ENCODE peak calls at places on chromosomes 2 and 18, in four cellular contexts. Q is activated CD4-positive, alpha-beta T cell treated with anti-CD3 and anti-CD28 coated beads, Interleukin-2, amount 50 U/mL, for 1 hour; K is NCI-H1436; N is H7. C is an unnamed sample.

GRCh38 chr2:98867539-98868309 is 68.3 kb downstream of the CRACDL start:
- DNase-seq in K (no peak), Q (no peak), N (no peak), C (no peak)

GRCh38 chr2:51505533-51505932 is 473.6 kb upstream of the NRXN1 start:
- DNase-seq in N (no peak), Q (no peak), K (no peak), C (peak; percentile 21)

GRCh38 chr2:85448840-85449588 is 30.5 kb downstream of the SH2D6 start:
- DNase-seq in K (no peak), N (peak; percentile 21), Q (no peak), C (no peak)

GRCh38 chr2:37688771-37689468 is 17.5 kb upstream of the CDC42EP3 start:
- DNase-seq in K (no peak), N (no peak), Q (no peak), C (no peak)

GRCh38 chr2:110743600-110743999 is 11.2 kb downstream of the ACOXL start:
- DNase-seq in Q (no peak), K (no peak), N (no peak), C (no peak)

GRCh38 chr2:191020742-191021381 is 6.9 kb upstream of the STAT1 start:
- DNase-seq in N (no peak), Q (no peak), K (no peak), C (no peak)

GRCh38 chr2:73859721-73860586 is 31.2 kb downstream of the STAMBP start:
- DNase-seq in K (no peak), Q (no peak), N (no peak), C (no peak)

GRCh38 chr2:118221952-118222594 is 133.8 kb downstream of the INSIG2 start:
- DNase-seq in Q (no peak), N (peak; percentile 65), K (peak; percentile 54), C (no peak)

GRCh38 chr2:175034728-175035127 is 29.5 kb upstream of the CHN1 start:
- DNase-seq in K (no peak), N (no peak), Q (no peak), C (no peak)

GRCh38 chr2:189579585-189579984 is 1.0 kb downstream of the SLC40A1 start:
- DNase-seq in N (no peak), K (no peak), Q (no peak), C (no peak)

GRCh38 chr2:212254331-212254730 is 284.3 kb downstream of the ERBB4 start:
- DNase-seq in K (no peak), Q (no peak), N (no peak), C (no peak)

GRCh38 chr2:11248-11941 is 34.9 kb downstream of the FAM110C start:
- DNase-seq in Q (peak; percentile 64), N (peak; percentile 73), K (no peak), C (peak; percentile 94)

GRCh38 chr18:48838921-48839818 is 111.6 kb downstream of the SMAD7 start:
- DNase-seq in N (no peak), Q (no peak), K (no peak), C (no peak)

GRCh38 chr2:150621800-150622199 is 134.3 kb upstream of the RND3 start:
- DNase-seq in N (no peak), K (no peak), Q (no peak), C (no peak)

GRCh38 chr2:88897718-88898117 is 206.2 kb downstream of the RPIA start:
- DNase-seq in Q (no peak), N (no peak), K (no peak), C (no peak)

GRCh38 chr2:86003967-86004366 is 101.7 kb downstream of the POLR1A start:
- DNase-seq in N (no peak), Q (no peak), K (no peak), C (no peak)

GRCh38 chr2:101820519-101820918 is 123.0 kb downstream of the MAP4K4 start:
- DNase-seq in K (no peak), N (no peak), Q (no peak), C (no peak)

GRCh38 chr2:150459281-150459680 is 28.2 kb downstream of the RND3 start:
- DNase-seq in N (no peak), Q (no peak), K (no peak), C (no peak)

GRCh38 chr2:144252694-144253093 is 267.2 kb downstream of the ZEB2 start:
- DNase-seq in N (no peak), Q (no peak), K (no peak), C (no peak)

GRCh38 chr18:2680216-2680792 is 24.8 kb downstream of the SMCHD1 start:
- DNase-seq in K (no peak), Q (no peak), N (no peak), C (no peak)

GRCh38 chr18:58520964-58521363 is 107.9 kb downstream of the ALPK2 start:
- DNase-seq in K (no peak), N (no peak), Q (no peak), C (no peak)

GRCh38 chr2:214311931-214312749 is 98.7 kb upstream of the VWC2L start:
- DNase-seq in Q (no peak), K (no peak), N (no peak), C (no peak)

GRCh38 chr2:22626621-22627020 is 758.4 kb upstream of the KLHL29 start:
- DNase-seq in N (peak; percentile 16), K (no peak), Q (no peak), C (peak; percentile 66)

GRCh38 chr2:204479557-204479956 is 65.7 kb upstream of the PARD3B start:
- DNase-seq in Q (no peak), K (no peak), N (no peak), C (no peak)

GRCh38 chr2:29923110-29923721 is 1.8 kb upstream of the ALK start:
- DNase-seq in N (peak; percentile 45), Q (peak; percentile 31), K (peak; percentile 52), C (peak; percentile 69)

GRCh38 chr2:127175821-127176354 is 44.2 kb downstream of the CYP27C1 start:
- DNase-seq in N (peak; percentile 38), Q (no peak), K (no peak), C (no peak)

GRCh38 chr2:43075054-43075593 is 151.3 kb downstream of the ZFP36L2 start:
- DNase-seq in K (no peak), Q (no peak), N (no peak), C (no peak)

GRCh38 chr18:77077836-77078456 is 54.6 kb downstream of the MBP start:
- DNase-seq in Q (no peak), N (no peak), K (no peak), C (no peak)

GRCh38 chr2:32068-32467 is 14.2 kb downstream of the FAM110C start:
- DNase-seq in N (no peak), Q (no peak), K (no peak), C (no peak)

GRCh38 chr18:22489694-22490093 is 72.0 kb upstream of the CTAGE1 start:
- DNase-seq in Q (no peak), K (no peak), N (no peak), C (no peak)

GRCh38 chr18:48922203-48922800 is 28.5 kb downstream of the SMAD7 start:
- DNase-seq in Q (no peak), N (no peak), K (no peak), C (peak; percentile 0)

GRCh38 chr2:226800941-226801784 is 1.5 kb upstream of the IRS1 start:
- DNase-seq in N (peak; percentile 94), K (peak; percentile 86), Q (peak; percentile 68), C (peak; percentile 91)

GRCh38 chr2:217990791-217991465 is 11.9 kb downstream of the TNS1 start:
- DNase-seq in N (no peak), Q (no peak), K (no peak), C (no peak)

GRCh38 chr18:54154231-54154630 is 70.2 kb downstream of the MBD2 start:
- DNase-seq in K (no peak), N (no peak), Q (no peak), C (no peak)

GRCh38 chr18:79791141-79791972 is 6.4 kb upstream of the KCNG2 start:
- DNase-seq in Q (no peak), N (no peak), K (no peak), C (no peak)

C was measured in WTC11.